ENCODE peak calls at places on chromosomes 7 and 10, in ten cellular contexts. One of them, this sample, is unnamed.

GRCh38 chr7:111476586-111477293 is 85.6 kb downstream of the IMMP2L start:
- DNase-seq in mammary epithelial cell: no peak
- DNase-seq in fibroblast of lung: no peak
- DNase-seq in HepG2: no peak
- DNase-seq in GM23338: no peak
- DNase-seq in K562: peak; percentile 30
- DNase-seq in DND-41: no peak
- DNase-seq in hepatocyte: no peak
- DNase-seq in neural progenitor cell: no peak
- DNase-seq in GM12878: no peak
- DNase-seq in this sample: no peak

GRCh38 chr10:71577345-71577744 is 142.2 kb downstream of the C10orf105 start:
- DNase-seq in mammary epithelial cell: no peak
- DNase-seq in fibroblast of lung: no peak
- DNase-seq in HepG2: no peak
- DNase-seq in GM23338: no peak
- DNase-seq in K562: no peak
- DNase-seq in DND-41: no peak
- DNase-seq in hepatocyte: no peak
- DNase-seq in neural progenitor cell: no peak
- DNase-seq in GM12878: no peak
- DNase-seq in this sample: no peak

GRCh38 chr10:49108656-49109055 is 6.7 kb downstream of the VSTM4 start:
- DNase-seq in mammary epithelial cell: no peak
- DNase-seq in fibroblast of lung: no peak
- DNase-seq in HepG2: no peak
- DNase-seq in GM23338: no peak
- DNase-seq in K562: no peak
- DNase-seq in DND-41: no peak
- DNase-seq in hepatocyte: no peak
- DNase-seq in neural progenitor cell: no peak
- DNase-seq in GM12878: no peak
- DNase-seq in this sample: no peak

GRCh38 chr7:24701232-24701898 is 55.9 kb downstream of the GSDME start:
- DNase-seq in mammary epithelial cell: peak; percentile 79
- DNase-seq in fibroblast of lung: peak; percentile 88
- DNase-seq in HepG2: no peak
- DNase-seq in GM23338: no peak
- DNase-seq in K562: no peak
- DNase-seq in DND-41: no peak
- DNase-seq in hepatocyte: peak; percentile 37
- DNase-seq in neural progenitor cell: no peak
- DNase-seq in GM12878: no peak
- DNase-seq in this sample: peak; percentile 62

GRCh38 chr7:324011-324410 is 34.0 kb downstream of the FOXL3 start:
- DNase-seq in mammary epithelial cell: no peak
- DNase-seq in fibroblast of lung: no peak
- DNase-seq in HepG2: no peak
- DNase-seq in GM23338: no peak
- DNase-seq in K562: no peak
- DNase-seq in DND-41: no peak
- DNase-seq in hepatocyte: no peak
- DNase-seq in neural progenitor cell: no peak
- DNase-seq in GM12878: no peak
- DNase-seq in this sample: no peak

GRCh38 chr10:111822661-111823060 is 360.9 kb downstream of the GPAM start:
- DNase-seq in mammary epithelial cell: no peak
- DNase-seq in fibroblast of lung: no peak
- DNase-seq in HepG2: no peak
- DNase-seq in GM23338: no peak
- DNase-seq in K562: no peak
- DNase-seq in DND-41: no peak
- DNase-seq in hepatocyte: no peak
- DNase-seq in neural progenitor cell: no peak
- DNase-seq in GM12878: no peak
- DNase-seq in this sample: no peak

GRCh38 chr7:107711301-107711700 is 32.6 kb upstream of the CBLL1 start:
- DNase-seq in mammary epithelial cell: peak; percentile 31
- DNase-seq in fibroblast of lung: no peak
- DNase-seq in HepG2: no peak
- DNase-seq in GM23338: no peak
- DNase-seq in K562: no peak
- DNase-seq in DND-41: no peak
- DNase-seq in hepatocyte: no peak
- DNase-seq in neural progenitor cell: no peak
- DNase-seq in GM12878: no peak
- DNase-seq in this sample: no peak

GRCh38 chr10:32210306-32211045 is 136.5 kb downstream of the EPC1 start:
- DNase-seq in mammary epithelial cell: peak; percentile 44
- DNase-seq in fibroblast of lung: peak; percentile 72
- DNase-seq in HepG2: peak; percentile 65
- DNase-seq in GM23338: peak; percentile 74
- DNase-seq in K562: peak; percentile 17
- DNase-seq in DND-41: no peak
- DNase-seq in hepatocyte: peak; percentile 39
- DNase-seq in neural progenitor cell: peak; percentile 26
- DNase-seq in GM12878: no peak
- DNase-seq in this sample: peak; percentile 83

GRCh38 chr10:124605001-124605370 is 139.2 kb downstream of the FAM53B start:
- DNase-seq in mammary epithelial cell: no peak
- DNase-seq in fibroblast of lung: no peak
- DNase-seq in HepG2: no peak
- DNase-seq in GM23338: no peak
- DNase-seq in K562: no peak
- DNase-seq in DND-41: no peak
- DNase-seq in hepatocyte: no peak
- DNase-seq in neural progenitor cell: no peak
- DNase-seq in GM12878: no peak
- DNase-seq in this sample: no peak

GRCh38 chr7:68925241-68925640 is 673.0 kb upstream of the AUTS2 start:
- DNase-seq in mammary epithelial cell: no peak
- DNase-seq in fibroblast of lung: no peak
- DNase-seq in HepG2: no peak
- DNase-seq in GM23338: no peak
- DNase-seq in K562: no peak
- DNase-seq in DND-41: no peak
- DNase-seq in hepatocyte: no peak
- DNase-seq in neural progenitor cell: no peak
- DNase-seq in GM12878: no peak
- DNase-seq in this sample: no peak

GRCh38 chr10:106182542-106182941 is 982.0 kb downstream of the SORCS1 start:
- DNase-seq in mammary epithelial cell: no peak
- DNase-seq in fibroblast of lung: no peak
- DNase-seq in HepG2: no peak
- DNase-seq in GM23338: no peak
- DNase-seq in K562: no peak
- DNase-seq in DND-41: no peak
- DNase-seq in hepatocyte: peak; percentile 8
- DNase-seq in neural progenitor cell: no peak
- DNase-seq in GM12878: no peak
- DNase-seq in this sample: no peak

GRCh38 chr10:26890956-26891355 is 30.2 kb upstream of the ABI1 start:
- DNase-seq in mammary epithelial cell: peak; percentile 57
- DNase-seq in fibroblast of lung: peak; percentile 76
- DNase-seq in HepG2: peak; percentile 72
- DNase-seq in GM23338: peak; percentile 85
- DNase-seq in K562: peak; percentile 18
- DNase-seq in DND-41: peak; percentile 50
- DNase-seq in hepatocyte: peak; percentile 75
- DNase-seq in neural progenitor cell: peak; percentile 76
- DNase-seq in GM12878: no peak
- DNase-seq in this sample: peak; percentile 90

GRCh38 chr7:12741951-12742575 is 54.6 kb downstream of the ARL4A start:
- DNase-seq in mammary epithelial cell: peak; percentile 16
- DNase-seq in fibroblast of lung: no peak
- DNase-seq in HepG2: no peak
- DNase-seq in GM23338: no peak
- DNase-seq in K562: no peak
- DNase-seq in DND-41: no peak
- DNase-seq in hepatocyte: no peak
- DNase-seq in neural progenitor cell: no peak
- DNase-seq in GM12878: no peak
- DNase-seq in this sample: no peak

GRCh38 chr10:123703195-123703790 is 37.1 kb downstream of the GPR26 start:
- DNase-seq in mammary epithelial cell: no peak
- DNase-seq in fibroblast of lung: no peak
- DNase-seq in HepG2: no peak
- DNase-seq in GM23338: peak; percentile 38
- DNase-seq in K562: no peak
- DNase-seq in DND-41: no peak
- DNase-seq in hepatocyte: no peak
- DNase-seq in neural progenitor cell: no peak
- DNase-seq in GM12878: no peak
- DNase-seq in this sample: no peak

GRCh38 chr10:112584276-112584675 is 137.3 kb downstream of the VTI1A start:
- DNase-seq in mammary epithelial cell: peak; percentile 48
- DNase-seq in fibroblast of lung: no peak
- DNase-seq in HepG2: no peak
- DNase-seq in GM23338: no peak
- DNase-seq in K562: no peak
- DNase-seq in DND-41: no peak
- DNase-seq in hepatocyte: no peak
- DNase-seq in neural progenitor cell: no peak
- DNase-seq in GM12878: no peak
- DNase-seq in this sample: no peak

GRCh38 chr7:31056775-31057346 is 4.8 kb downstream of the ADCYAP1R1 start:
- DNase-seq in mammary epithelial cell: no peak
- DNase-seq in fibroblast of lung: no peak
- DNase-seq in HepG2: no peak
- DNase-seq in GM23338: peak; percentile 64
- DNase-seq in K562: no peak
- DNase-seq in DND-41: no peak
- DNase-seq in hepatocyte: no peak
- DNase-seq in neural progenitor cell: no peak
- DNase-seq in GM12878: no peak
- DNase-seq in this sample: no peak

GRCh38 chr10:118485641-118486040 is 109.8 kb downstream of the PRLHR start:
- DNase-seq in mammary epithelial cell: no peak
- DNase-seq in fibroblast of lung: no peak
- DNase-seq in HepG2: no peak
- DNase-seq in GM23338: no peak
- DNase-seq in K562: no peak
- DNase-seq in DND-41: no peak
- DNase-seq in hepatocyte: no peak
- DNase-seq in neural progenitor cell: no peak
- DNase-seq in GM12878: no peak
- DNase-seq in this sample: no peak

GRCh38 chr7:70752794-70753241 is 379.1 kb upstream of the GALNT17 start:
- DNase-seq in mammary epithelial cell: no peak
- DNase-seq in fibroblast of lung: peak; percentile 24
- DNase-seq in HepG2: peak; percentile 29
- DNase-seq in GM23338: no peak
- DNase-seq in K562: no peak
- DNase-seq in DND-41: no peak
- DNase-seq in hepatocyte: no peak
- DNase-seq in neural progenitor cell: no peak
- DNase-seq in GM12878: no peak
- DNase-seq in this sample: no peak

GRCh38 chr10:96324447-96324846 is 20.2 kb downstream of the DNTT start:
- DNase-seq in mammary epithelial cell: no peak
- DNase-seq in fibroblast of lung: no peak
- DNase-seq in HepG2: no peak
- DNase-seq in GM23338: peak; percentile 20
- DNase-seq in K562: no peak
- DNase-seq in DND-41: no peak
- DNase-seq in hepatocyte: no peak
- DNase-seq in neural progenitor cell: no peak
- DNase-seq in GM12878: no peak
- DNase-seq in this sample: no peak
- TF ChIP-seq CTCF in mammary epithelial cell: no peak
- TF ChIP-seq CTCF in fibroblast of lung: no peak
- TF ChIP-seq CTCF in HepG2: peak; percentile 19
- TF ChIP-seq CTCF in GM23338: no peak
- TF ChIP-seq CTCF in K562: no peak
- TF ChIP-seq CTCF in DND-41: no peak
- TF ChIP-seq CTCF in hepatocyte: no peak
- TF ChIP-seq CTCF in neural progenitor cell: peak; percentile 14
- TF ChIP-seq CTCF in GM12878: no peak
- TF ChIP-seq CTCF in this sample: no peak

DNA sequence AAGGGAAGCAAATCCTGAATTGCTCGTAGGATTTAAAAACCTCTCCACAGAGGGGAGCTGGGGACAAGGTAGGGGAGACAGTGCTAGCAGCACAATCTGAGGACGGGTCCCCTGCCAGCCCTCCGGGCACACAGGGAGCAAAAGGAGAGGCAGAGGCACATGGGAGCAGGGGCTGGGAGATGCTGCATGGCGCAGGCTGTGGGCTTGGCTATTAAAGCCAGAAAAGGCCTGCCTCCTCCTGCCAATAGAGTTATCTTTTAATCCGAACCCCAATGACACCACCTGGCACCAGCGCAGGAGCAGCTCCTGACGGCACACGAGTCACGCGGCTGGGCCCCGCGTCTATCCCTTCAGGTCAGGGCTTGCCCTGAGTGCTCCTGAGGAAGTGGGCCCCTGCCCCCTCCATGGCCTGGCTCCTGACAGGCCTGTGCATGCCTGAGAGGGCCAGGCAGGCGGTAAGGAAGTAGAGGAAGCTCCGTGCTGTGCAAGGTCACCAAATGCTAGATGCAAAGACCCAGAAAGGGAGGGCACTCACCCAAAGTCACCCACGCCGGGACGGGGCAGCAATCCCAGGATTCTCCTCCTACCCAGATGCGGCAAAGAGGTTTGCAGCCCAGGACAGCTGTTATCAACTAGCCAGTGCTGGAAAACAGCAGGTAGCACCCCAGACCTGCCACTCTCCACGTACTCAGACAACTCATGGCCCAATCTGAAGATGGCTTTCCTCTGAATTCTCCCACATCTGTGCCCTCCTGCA is 28.1 kb downstream of the DLG5 start:
- DNase-seq in mammary epithelial cell: peak; percentile 98
- DNase-seq in fibroblast of lung: no peak
- DNase-seq in HepG2: no peak
- DNase-seq in GM23338: peak; percentile 43
- DNase-seq in K562: no peak
- DNase-seq in DND-41: peak; percentile 58
- DNase-seq in hepatocyte: no peak
- DNase-seq in neural progenitor cell: peak; percentile 31
- DNase-seq in GM12878: no peak
- DNase-seq in this sample: no peak
- H3K27ac ChIP-seq in mammary epithelial cell: peak overlapping the region; percentile 83
- H3K27ac ChIP-seq in fibroblast of lung: no peak overlapping the region
- H3K27ac ChIP-seq in HepG2: no peak overlapping the region
- H3K27ac ChIP-seq in GM23338: peak overlapping the region; percentile 39
- H3K27ac ChIP-seq in K562: no peak overlapping the region
- H3K27ac ChIP-seq in DND-41: peak overlapping the region; percentile 55
- H3K27ac ChIP-seq in hepatocyte: no peak overlapping the region
- H3K27ac ChIP-seq in neural progenitor cell: no peak overlapping the region
- H3K27ac ChIP-seq in GM12878: no peak overlapping the region
- H3K27ac ChIP-seq in this sample: peak overlapping the region; percentile 33

GRCh38 chr7:152085116-152085515 is 59.6 kb downstream of the GALNT11 start:
- DNase-seq in mammary epithelial cell: no peak
- DNase-seq in fibroblast of lung: no peak
- DNase-seq in HepG2: no peak
- DNase-seq in GM23338: no peak
- DNase-seq in K562: no peak
- DNase-seq in DND-41: no peak
- DNase-seq in hepatocyte: no peak
- DNase-seq in neural progenitor cell: no peak
- DNase-seq in GM12878: no peak
- DNase-seq in this sample: no peak
- TF ChIP-seq EZH2 in mammary epithelial cell: no peak
- TF ChIP-seq EZH2 in fibroblast of lung: no peak
- TF ChIP-seq EZH2 in HepG2: no peak
- TF ChIP-seq EZH2 in GM23338: no peak
- TF ChIP-seq EZH2 in K562: no peak
- TF ChIP-seq EZH2 in DND-41: no peak
- TF ChIP-seq EZH2 in hepatocyte: no peak
- TF ChIP-seq EZH2 in neural progenitor cell: no peak
- TF ChIP-seq EZH2 in GM12878: no peak
- TF ChIP-seq EZH2 in this sample: no peak

GRCh38 chr10:116827214-116827671 is 22.1 kb upstream of the ENO4 start:
- DNase-seq in mammary epithelial cell: no peak
- DNase-seq in fibroblast of lung: no peak
- DNase-seq in HepG2: no peak
- DNase-seq in GM23338: peak; percentile 55
- DNase-seq in K562: no peak
- DNase-seq in DND-41: no peak
- DNase-seq in hepatocyte: no peak
- DNase-seq in neural progenitor cell: no peak
- DNase-seq in GM12878: no peak
- DNase-seq in this sample: no peak
- TF ChIP-seq CTCF in mammary epithelial cell: no peak
- TF ChIP-seq CTCF in fibroblast of lung: no peak
- TF ChIP-seq CTCF in HepG2: peak; percentile 18
- TF ChIP-seq CTCF in GM23338: peak; percentile 38
- TF ChIP-seq CTCF in K562: no peak
- TF ChIP-seq CTCF in DND-41: no peak
- TF ChIP-seq CTCF in hepatocyte: no peak
- TF ChIP-seq CTCF in neural progenitor cell: peak; percentile 34
- TF ChIP-seq CTCF in GM12878: no peak
- TF ChIP-seq CTCF in this sample: peak; percentile 16